ENCODE peak calls at places on chromosomes 3 and 15, in seven cellular contexts. One of them, this sample, is unnamed.

GRCh38 chr3:190192087-190192486 is 71.4 kb upstream of the P3H2 start:
- DNase-seq in H1: no peak
- DNase-seq in epithelial cell of esophagus: no peak
- DNase-seq in Panc1: no peak
- DNase-seq in GM12865: no peak
- DNase-seq in cardiac muscle cell: no peak
- DNase-seq in Jurkat, Clone E6-1: no peak
- DNase-seq in this sample: no peak

GRCh38 chr15:69132935-69133861 is 27.2 kb upstream of the GLCE start:
- DNase-seq in Panc1: no peak
- DNase-seq in epithelial cell of esophagus: peak
- DNase-seq in cardiac muscle cell: no peak
- DNase-seq in Jurkat, Clone E6-1: no peak
- DNase-seq in H1: no peak
- DNase-seq in GM12865: no peak
- DNase-seq in this sample: no peak

GRCh38 chr3:111373239-111373638 is 168.8 kb upstream of the CD96 start:
- DNase-seq in GM12865: no peak
- DNase-seq in H1: no peak
- DNase-seq in cardiac muscle cell: no peak
- DNase-seq in Panc1: no peak
- DNase-seq in epithelial cell of esophagus: no peak
- DNase-seq in Jurkat, Clone E6-1: no peak
- DNase-seq in this sample: no peak

GRCh38 chr15:34014556-34014955 is 24.4 kb downstream of the AVEN start:
- DNase-seq in Jurkat, Clone E6-1: no peak
- DNase-seq in H1: no peak
- DNase-seq in epithelial cell of esophagus: no peak
- DNase-seq in cardiac muscle cell: no peak
- DNase-seq in GM12865: no peak
- DNase-seq in Panc1: no peak
- DNase-seq in this sample: no peak

GRCh38 chr3:127951276-127951675 is 36.2 kb downstream of the KBTBD12 start:
- DNase-seq in H1: no peak
- DNase-seq in epithelial cell of esophagus: peak
- DNase-seq in cardiac muscle cell: no peak
- DNase-seq in Panc1: no peak
- DNase-seq in GM12865: no peak
- DNase-seq in Jurkat, Clone E6-1: no peak
- DNase-seq in this sample: no peak

GRCh38 chr15:51672100-51672731 is 9.1 kb upstream of the SCG3 start:
- DNase-seq in Panc1: no peak
- DNase-seq in epithelial cell of esophagus: no peak
- DNase-seq in Jurkat, Clone E6-1: no peak
- DNase-seq in GM12865: no peak
- DNase-seq in cardiac muscle cell: no peak
- DNase-seq in H1: no peak
- DNase-seq in this sample: no peak

GRCh38 chr15:59315914-59316428 is 56.7 kb downstream of the MYO1E start:
- DNase-seq in Jurkat, Clone E6-1: no peak
- DNase-seq in GM12865: peak
- DNase-seq in cardiac muscle cell: peak
- DNase-seq in epithelial cell of esophagus: peak
- DNase-seq in Panc1: no peak
- DNase-seq in H1: no peak
- DNase-seq in this sample: no peak

GRCh38 chr3:153162513-153163348 is 705 bp downstream of the RAP2B start:
- DNase-seq in Jurkat, Clone E6-1: no peak
- DNase-seq in epithelial cell of esophagus: peak
- DNase-seq in cardiac muscle cell: peak
- DNase-seq in GM12865: peak
- DNase-seq in Panc1: no peak
- DNase-seq in H1: peak
- DNase-seq in this sample: peak

GRCh38 chr3:128427872-128428822 is 38.5 kb downstream of the DNAJB8 start:
- DNase-seq in H1: no peak
- DNase-seq in Panc1: no peak
- DNase-seq in cardiac muscle cell: no peak
- DNase-seq in GM12865: no peak
- DNase-seq in Jurkat, Clone E6-1: no peak
- DNase-seq in epithelial cell of esophagus: no peak
- DNase-seq in this sample: no peak

GRCh38 chr15:70690491-70691281 is 72.7 kb downstream of the UACA start:
- DNase-seq in H1: no peak
- DNase-seq in Panc1: no peak
- DNase-seq in Jurkat, Clone E6-1: no peak
- DNase-seq in epithelial cell of esophagus: no peak
- DNase-seq in cardiac muscle cell: no peak
- DNase-seq in GM12865: no peak
- DNase-seq in this sample: no peak

GRCh38 chr3:19439944-19440343 is 291.6 kb downstream of the KCNH8 start:
- DNase-seq in Jurkat, Clone E6-1: no peak
- DNase-seq in epithelial cell of esophagus: no peak
- DNase-seq in cardiac muscle cell: no peak
- DNase-seq in H1: no peak
- DNase-seq in Panc1: no peak
- DNase-seq in GM12865: no peak
- DNase-seq in this sample: no peak

GRCh38 chr3:132641837-132642538 is 17.6 kb downstream of the ACAD11 start:
- DNase-seq in Panc1: no peak
- DNase-seq in Jurkat, Clone E6-1: peak
- DNase-seq in cardiac muscle cell: peak
- DNase-seq in epithelial cell of esophagus: peak
- DNase-seq in GM12865: peak
- DNase-seq in H1: no peak
- DNase-seq in this sample: no peak

GRCh38 chr3:14324224-14324944 is 78.0 kb upstream of the SLC6A6 start:
- DNase-seq in Jurkat, Clone E6-1: no peak
- DNase-seq in cardiac muscle cell: peak
- DNase-seq in GM12865: no peak
- DNase-seq in Panc1: no peak
- DNase-seq in H1: no peak
- DNase-seq in epithelial cell of esophagus: peak
- DNase-seq in this sample: peak

GRCh38 chr3:157368171-157368570 is 68.5 kb upstream of the PTX3 start:
- DNase-seq in H1: no peak
- DNase-seq in Jurkat, Clone E6-1: no peak
- DNase-seq in cardiac muscle cell: no peak
- DNase-seq in epithelial cell of esophagus: no peak
- DNase-seq in Panc1: no peak
- DNase-seq in GM12865: no peak
- DNase-seq in this sample: no peak

GRCh38 chr3:32882603-32883025 is 64.8 kb downstream of the TRIM71 start:
- DNase-seq in Panc1: no peak
- DNase-seq in epithelial cell of esophagus: no peak
- DNase-seq in cardiac muscle cell: no peak
- DNase-seq in H1: no peak
- DNase-seq in GM12865: peak
- DNase-seq in Jurkat, Clone E6-1: peak
- DNase-seq in this sample: no peak

GRCh38 chr3:116046350-116046749 is 398.9 kb downstream of the LSAMP start:
- DNase-seq in epithelial cell of esophagus: no peak
- DNase-seq in Panc1: no peak
- DNase-seq in Jurkat, Clone E6-1: no peak
- DNase-seq in H1: no peak
- DNase-seq in cardiac muscle cell: no peak
- DNase-seq in GM12865: no peak
- DNase-seq in this sample: no peak

GRCh38 chr15:38861108-38861507 is 296.5 kb upstream of the RASGRP1 start:
- DNase-seq in cardiac muscle cell: no peak
- DNase-seq in Jurkat, Clone E6-1: no peak
- DNase-seq in H1: no peak
- DNase-seq in GM12865: no peak
- DNase-seq in epithelial cell of esophagus: no peak
- DNase-seq in Panc1: no peak
- DNase-seq in this sample: no peak

GRCh38 chr15:53739651-53740050 is 19.8 kb downstream of the WDR72 start:
- DNase-seq in GM12865: no peak
- DNase-seq in cardiac muscle cell: no peak
- DNase-seq in H1: no peak
- DNase-seq in Jurkat, Clone E6-1: no peak
- DNase-seq in epithelial cell of esophagus: no peak
- DNase-seq in Panc1: no peak
- DNase-seq in this sample: no peak

GRCh38 chr3:71173421-71173975 is 410.0 kb downstream of the FOXP1 start:
- DNase-seq in cardiac muscle cell: no peak
- DNase-seq in epithelial cell of esophagus: no peak
- DNase-seq in Jurkat, Clone E6-1: no peak
- DNase-seq in Panc1: no peak
- DNase-seq in GM12865: no peak
- DNase-seq in H1: no peak
- DNase-seq in this sample: no peak

GRCh38 chr3:169008772-169009358 is 654.6 kb downstream of the MECOM start:
- DNase-seq in Panc1: no peak
- DNase-seq in H1: no peak
- DNase-seq in cardiac muscle cell: no peak
- DNase-seq in epithelial cell of esophagus: peak
- DNase-seq in Jurkat, Clone E6-1: no peak
- DNase-seq in GM12865: no peak
- DNase-seq in this sample: no peak

GRCh38 chr3:3693593-3693992 is 105.6 kb upstream of the LRRN1 start:
- DNase-seq in GM12865: no peak
- DNase-seq in epithelial cell of esophagus: no peak
- DNase-seq in Jurkat, Clone E6-1: no peak
- DNase-seq in Panc1: no peak
- DNase-seq in H1: no peak
- DNase-seq in cardiac muscle cell: no peak
- DNase-seq in this sample: no peak

GRCh38 chr3:121165397-121165837 is 257.4 kb downstream of the STXBP5L start:
- DNase-seq in Jurkat, Clone E6-1: no peak
- DNase-seq in H1: no peak
- DNase-seq in Panc1: no peak
- DNase-seq in epithelial cell of esophagus: no peak
- DNase-seq in cardiac muscle cell: no peak
- DNase-seq in GM12865: no peak
- DNase-seq in this sample: no peak

GRCh38 chr15:32036972-32037371 is 6.7 kb downstream of the CHRNA7 start:
- DNase-seq in H1: no peak
- DNase-seq in Panc1: no peak
- DNase-seq in epithelial cell of esophagus: no peak
- DNase-seq in Jurkat, Clone E6-1: no peak
- DNase-seq in GM12865: no peak
- DNase-seq in cardiac muscle cell: no peak
- DNase-seq in this sample: no peak

GRCh38 chr3:62556121-62556520 is 182.8 kb upstream of the FEZF2 start:
- DNase-seq in cardiac muscle cell: no peak
- DNase-seq in H1: peak
- DNase-seq in Panc1: no peak
- DNase-seq in GM12865: no peak
- DNase-seq in Jurkat, Clone E6-1: no peak
- DNase-seq in epithelial cell of esophagus: no peak
- DNase-seq in this sample: no peak

GRCh38 chr3:127792664-127793292 is 29.5 kb downstream of the MGLL start:
- DNase-seq in Jurkat, Clone E6-1: no peak
- DNase-seq in Panc1: no peak
- DNase-seq in epithelial cell of esophagus: peak
- DNase-seq in GM12865: no peak
- DNase-seq in H1: no peak
- DNase-seq in cardiac muscle cell: no peak
- DNase-seq in this sample: peak

GRCh38 chr15:101024111-101024695 is 105.0 kb downstream of the LRRK1 start:
- DNase-seq in epithelial cell of esophagus: no peak
- DNase-seq in Jurkat, Clone E6-1: no peak
- DNase-seq in H1: no peak
- DNase-seq in GM12865: no peak
- DNase-seq in Panc1: no peak
- DNase-seq in cardiac muscle cell: no peak
- DNase-seq in this sample: peak

GRCh38 chr3:86990734-86991481 is at the start of gene VGLL3:
- DNase-seq in Panc1: no peak
- DNase-seq in cardiac muscle cell: peak
- DNase-seq in epithelial cell of esophagus: peak
- DNase-seq in GM12865: no peak
- DNase-seq in H1: peak
- DNase-seq in Jurkat, Clone E6-1: peak
- DNase-seq in this sample: peak

DNA sequence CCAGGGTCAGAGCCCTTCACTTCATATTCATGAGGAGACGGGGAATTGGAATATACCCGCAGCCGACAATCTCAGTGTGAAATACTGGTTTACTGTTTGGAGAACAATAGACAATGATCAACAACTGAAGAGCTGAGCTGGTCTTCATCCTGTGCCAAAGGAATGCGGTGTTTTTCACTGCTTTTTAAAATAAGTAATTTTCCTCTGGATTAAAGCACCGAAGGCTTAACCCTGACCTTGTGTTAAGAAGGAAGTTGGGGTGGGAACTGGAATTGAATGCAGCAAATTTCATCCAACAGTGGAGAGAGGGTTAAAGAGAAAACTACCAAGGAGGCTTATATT is at the start of gene TM4SF18:
- DNase-seq in H1: no peak
- DNase-seq in GM12865: no peak
- DNase-seq in Jurkat, Clone E6-1: no peak
- DNase-seq in Panc1: no peak
- DNase-seq in epithelial cell of esophagus: no peak
- DNase-seq in cardiac muscle cell: no peak
- DNase-seq in this sample: peak
- H3K4me3 ChIP-seq in H1: no peak
- H3K4me3 ChIP-seq in GM12865: no peak
- H3K4me3 ChIP-seq in Jurkat, Clone E6-1: no peak
- H3K4me3 ChIP-seq in Panc1: peak
- H3K4me3 ChIP-seq in epithelial cell of esophagus: no peak
- H3K4me3 ChIP-seq in cardiac muscle cell: no peak
- H3K4me3 ChIP-seq in this sample: no peak

GRCh38 chr15:50046159-50046558 is 72.9 kb downstream of the ATP8B4 start:
- DNase-seq in Panc1: no peak
- DNase-seq in epithelial cell of esophagus: no peak
- DNase-seq in GM12865: peak
- DNase-seq in cardiac muscle cell: no peak
- DNase-seq in Jurkat, Clone E6-1: no peak
- DNase-seq in H1: no peak
- DNase-seq in this sample: no peak
- H3K4me3 ChIP-seq in Panc1: no peak
- H3K4me3 ChIP-seq in epithelial cell of esophagus: no peak
- H3K4me3 ChIP-seq in GM12865: no peak
- H3K4me3 ChIP-seq in cardiac muscle cell: no peak
- H3K4me3 ChIP-seq in Jurkat, Clone E6-1: no peak
- H3K4me3 ChIP-seq in H1: no peak
- H3K4me3 ChIP-seq in this sample: no peak

DNA sequence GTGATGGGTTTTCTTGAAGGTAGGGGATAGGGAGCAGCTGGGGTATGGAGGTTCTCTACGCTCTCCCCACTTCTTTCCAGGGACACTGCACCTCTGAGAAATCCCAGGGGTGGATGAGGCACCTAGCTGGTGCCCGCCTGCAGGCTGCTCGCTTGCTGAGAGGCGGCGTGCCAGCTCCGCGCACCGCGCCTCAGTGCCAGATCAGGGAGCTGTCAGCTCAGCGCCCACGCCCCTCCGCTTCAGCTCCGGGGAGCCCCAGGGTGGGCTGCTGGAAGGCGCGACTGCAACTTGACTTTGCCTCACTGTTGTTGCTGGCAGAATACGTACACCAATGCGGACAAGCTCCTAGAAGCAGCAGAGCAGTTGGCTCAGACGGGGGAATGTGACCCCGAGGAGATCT is 345.7 kb upstream of the UMPS start:
- DNase-seq in Jurkat, Clone E6-1: no peak
- DNase-seq in GM12865: no peak
- DNase-seq in cardiac muscle cell: no peak
- DNase-seq in Panc1: no peak
- DNase-seq in epithelial cell of esophagus: peak
- DNase-seq in H1: no peak
- DNase-seq in this sample: no peak
- H3K4me3 ChIP-seq in Jurkat, Clone E6-1: no peak
- H3K4me3 ChIP-seq in GM12865: no peak
- H3K4me3 ChIP-seq in cardiac muscle cell: no peak
- H3K4me3 ChIP-seq in Panc1: no peak
- H3K4me3 ChIP-seq in epithelial cell of esophagus: no peak
- H3K4me3 ChIP-seq in H1: no peak
- H3K4me3 ChIP-seq in this sample: no peak

GRCh38 chr3:114863848-114864247 is 283.2 kb downstream of the ZBTB20 start:
- DNase-seq in epithelial cell of esophagus: no peak
- DNase-seq in GM12865: no peak
- DNase-seq in Jurkat, Clone E6-1: no peak
- DNase-seq in H1: no peak
- DNase-seq in Panc1: no peak
- DNase-seq in cardiac muscle cell: no peak
- DNase-seq in this sample: no peak
- H3K4me3 ChIP-seq in epithelial cell of esophagus: no peak
- H3K4me3 ChIP-seq in GM12865: no peak
- H3K4me3 ChIP-seq in Jurkat, Clone E6-1: no peak
- H3K4me3 ChIP-seq in H1: no peak
- H3K4me3 ChIP-seq in Panc1: no peak
- H3K4me3 ChIP-seq in cardiac muscle cell: no peak
- H3K4me3 ChIP-seq in this sample: no peak

This sample was measured in SJSA1.